ENCODE peak calls at places on chromosome X, in five cellular contexts. G, R, I, H and X are unnamed samples.

GRCh38 chrX:153510383-153510782 is 7.1 kb upstream of the ATP2B3 start:
- DNase-seq in G (no peak), R (no peak), I (no peak), H (no peak), X (no peak)

GRCh38 chrX:46791927-46792825 is 33.3 kb upstream of the SLC9A7 start:
- DNase-seq in G (no peak), R (no peak), I (no peak), H (peak), X (no peak)

GRCh38 chrX:106278951-106279350 is 110.8 kb downstream of the PWWP3B start:
- DNase-seq in G (no peak), R (no peak), I (no peak), H (peak), X (no peak)

GRCh38 chrX:40855411-40855810 is 120.1 kb upstream of the MED14 start:
- DNase-seq in G (no peak), R (no peak), I (no peak), H (no peak), X (no peak)

GRCh38 chrX:129726307-129727111 is 12.3 kb upstream of the XPNPEP2 start:
- DNase-seq in G (peak), R (no peak), I (no peak), H (peak), X (peak)

GRCh38 chrX:143664302-143664701 is 28.4 kb upstream of the SLITRK4 start:
- DNase-seq in G (peak), R (no peak), I (no peak), H (peak), X (no peak)

GRCh38 chrX:68997911-68998310 is 167.3 kb downstream of the PJA1 start:
- DNase-seq in G (no peak), R (no peak), I (no peak), H (peak), X (no peak)

GRCh38 chrX:130170752-130171445 is 863 bp upstream of the RAB33A start:
- DNase-seq in G (peak), R (peak), I (peak), H (peak), X (peak)

GRCh38 chrX:47458528-47458927 is 24.5 kb downstream of the ZNF41 start:
- DNase-seq in G (no peak), R (no peak), I (peak), H (no peak), X (peak)

GRCh38 chrX:120752431-120753128 is 122.7 kb upstream of the C1GALT1C1 start:
- DNase-seq in G (no peak), R (no peak), I (no peak), H (no peak), X (no peak)

GRCh38 chrX:32572644-32573043 is 638.7 kb downstream of the DMD start:
- DNase-seq in G (no peak), R (no peak), I (no peak), H (peak), X (no peak)

GRCh38 chrX:96314974-96315373 is 369.7 kb upstream of the DIAPH2 start:
- DNase-seq in G (no peak), R (no peak), I (no peak), H (peak), X (no peak)

GRCh38 chrX:129115104-129115503 is 408.2 kb downstream of the SMARCA1 start:
- DNase-seq in G (peak), R (no peak), I (no peak), H (peak), X (no peak)

GRCh38 chrX:131621650-131622049 is 77.8 kb downstream of the OR13H1 start:
- DNase-seq in G (no peak), R (no peak), I (no peak), H (no peak), X (no peak)